ENCODE peak calls at places on chromosome 15, in four cellular contexts. D, U, T and N are unnamed samples.

GRCh38 chr15:60121845-60122244 is 117.7 kb downstream of the FOXB1 start:
- DNase-seq in D (no peak), U (no peak), T (no peak), N (no peak)

GRCh38 chr15:80161473-80162016 is 8.7 kb downstream of the FAH start:
- DNase-seq in D (no peak), U (no peak), T (no peak), N (no peak)

GRCh38 chr15:82064824-82065223 is 19.0 kb upstream of the MEX3B start:
- DNase-seq in D (no peak), U (no peak), T (no peak), N (no peak)

GRCh38 chr15:81923561-81924350 is 122.1 kb downstream of the MEX3B start:
- DNase-seq in D (no peak), U (no peak), T (no peak), N (no peak)

GRCh38 chr15:79094611-79095021 is 4.0 kb upstream of the RASGRF1 start:
- DNase-seq in D (no peak), U (no peak), T (no peak), N (no peak)

GRCh38 chr15:31435256-31435781 is 108.7 kb downstream of the KLF13 start:
- DNase-seq in D (peak), U (peak), T (peak), N (peak)

GRCh38 chr15:45091581-45091980 is 22.4 kb downstream of the DUOX2 start:
- DNase-seq in D (no peak), U (no peak), T (no peak), N (no peak)

GRCh38 chr15:99592135-99592845 is 26.5 kb downstream of the MEF2A start:
- DNase-seq in D (no peak), U (no peak), T (no peak), N (peak)

GRCh38 chr15:75201609-75202250 is at the start of gene C15orf39:
- DNase-seq in D (peak), U (peak), T (peak), N (no peak)

GRCh38 chr15:75785771-75786563 is 57.3 kb upstream of the UBE2Q2 start:
- DNase-seq in D (peak), U (no peak), T (no peak), N (no peak)

GRCh38 chr15:53116169-53116568 is 326.0 kb upstream of the ONECUT1 start:
- DNase-seq in D (no peak), U (no peak), T (no peak), N (no peak)

GRCh38 chr15:58521293-58521991 is 89.7 kb downstream of the LIPC start:
- DNase-seq in D (peak), U (no peak), T (no peak), N (peak)

GRCh38 chr15:60652245-60652644 is 173.3 kb upstream of the ICE2 start:
- DNase-seq in D (no peak), U (no peak), T (no peak), N (no peak)

GRCh38 chr15:26838742-26839460 is 28.0 kb upstream of the GABRA5 start:
- DNase-seq in D (peak), U (no peak), T (no peak), N (no peak)

GRCh38 chr15:51281368-51281967 is 56.9 kb downstream of the CYP19A1 start:
- DNase-seq in D (peak), U (no peak), T (no peak), N (no peak)

GRCh38 chr15:98734472-98735284 is 86.3 kb downstream of the IGF1R start:
- DNase-seq in D (peak), U (no peak), T (no peak), N (no peak)

GRCh38 chr15:65171428-65171827 is 13.7 kb downstream of the CLPX start:
- DNase-seq in D (no peak), U (no peak), T (no peak), N (no peak)

GRCh38 chr15:92687183-92687582 is 31.6 kb upstream of the FAM174B start:
- DNase-seq in D (no peak), U (no peak), T (no peak), N (peak)

GRCh38 chr15:25850154-25851111 is 12.7 kb downstream of the ATP10A start:
- DNase-seq in D (peak), U (no peak), T (peak), N (peak)

GRCh38 chr15:26260517-26261133 is 397.5 kb upstream of the ATP10A start:
- DNase-seq in D (peak), U (no peak), T (no peak), N (no peak)

GRCh38 chr15:25671132-25671531 is 192.0 kb downstream of the ATP10A start:
- DNase-seq in D (peak), U (no peak), T (no peak), N (no peak)

GRCh38 chr15:90866161-90866715 is 2.1 kb upstream of the FURIN start:
- DNase-seq in D (no peak), U (no peak), T (no peak), N (no peak)

GRCh38 chr15:70302360-70302759 is 204.6 kb upstream of the TLE3 start:
- DNase-seq in D (no peak), U (no peak), T (no peak), N (no peak)

GRCh38 chr15:75198560-75199346 is 2.9 kb upstream of the C15orf39 start:
- DNase-seq in D (no peak), U (peak), T (no peak), N (no peak)

GRCh38 chr15:96320703-96321421 is 9.6 kb upstream of the NR2F2 start:
- DNase-seq in D (no peak), U (no peak), T (no peak), N (no peak)